ENCODE peak calls at places on chromosome 7, in eight cellular contexts. One of them, this sample, is unnamed.

GRCh38 chr7:3149961-3150516 is 106.4 kb upstream of the CARD11 start:
- DNase-seq in sigmoid colon: peak; percentile 53
- DNase-seq in tibial nerve: no peak
- DNase-seq in GM12878: no peak
- DNase-seq in A549: no peak
- DNase-seq in ovary: no peak
- DNase-seq in transverse colon: no peak
- DNase-seq in stomach: no peak
- DNase-seq in this sample: no peak

GRCh38 chr7:120229094-120229493 is 43.9 kb upstream of the KCND2 start:
- DNase-seq in tibial nerve: no peak
- DNase-seq in stomach: no peak
- DNase-seq in sigmoid colon: no peak
- DNase-seq in A549: no peak
- DNase-seq in transverse colon: no peak
- DNase-seq in GM12878: no peak
- DNase-seq in ovary: no peak
- DNase-seq in this sample: no peak

GRCh38 chr7:147578196-147578595 is 1012.4 kb upstream of the C7orf33 start:
- DNase-seq in tibial nerve: no peak
- DNase-seq in A549: no peak
- DNase-seq in stomach: no peak
- DNase-seq in transverse colon: no peak
- DNase-seq in sigmoid colon: no peak
- DNase-seq in GM12878: no peak
- DNase-seq in ovary: no peak
- DNase-seq in this sample: no peak

GRCh38 chr7:127107601-127108007 is 145.1 kb downstream of the GRM8 start:
- DNase-seq in tibial nerve: no peak
- DNase-seq in stomach: peak; percentile 36
- DNase-seq in GM12878: peak; percentile 8
- DNase-seq in A549: peak; percentile 66
- DNase-seq in transverse colon: peak; percentile 38
- DNase-seq in sigmoid colon: no peak
- DNase-seq in ovary: no peak
- DNase-seq in this sample: no peak

GRCh38 chr7:108605582-108606173 is 36.0 kb downstream of the DNAJB9 start:
- DNase-seq in sigmoid colon: no peak
- DNase-seq in tibial nerve: no peak
- DNase-seq in A549: no peak
- DNase-seq in ovary: no peak
- DNase-seq in stomach: no peak
- DNase-seq in GM12878: no peak
- DNase-seq in transverse colon: no peak
- DNase-seq in this sample: no peak

GRCh38 chr7:116522247-116522646 is 2.6 kb upstream of the CAV1 start:
- DNase-seq in tibial nerve: no peak
- DNase-seq in ovary: no peak
- DNase-seq in transverse colon: no peak
- DNase-seq in A549: peak; percentile 80
- DNase-seq in GM12878: no peak
- DNase-seq in stomach: no peak
- DNase-seq in sigmoid colon: no peak
- DNase-seq in this sample: no peak

GRCh38 chr7:103547451-103548284 is 101.7 kb upstream of the SLC26A5 start:
- DNase-seq in transverse colon: no peak
- DNase-seq in sigmoid colon: no peak
- DNase-seq in ovary: no peak
- DNase-seq in A549: no peak
- DNase-seq in GM12878: no peak
- DNase-seq in stomach: no peak
- DNase-seq in tibial nerve: no peak
- DNase-seq in this sample: no peak

GRCh38 chr7:114889646-114890285 is 32.1 kb upstream of the MDFIC start:
- DNase-seq in transverse colon: no peak
- DNase-seq in tibial nerve: no peak
- DNase-seq in A549: peak; percentile 92
- DNase-seq in ovary: no peak
- DNase-seq in sigmoid colon: no peak
- DNase-seq in stomach: no peak
- DNase-seq in GM12878: no peak
- DNase-seq in this sample: no peak

GRCh38 chr7:25698709-25699108 is 453.3 kb upstream of the NFE2L3 start:
- DNase-seq in stomach: no peak
- DNase-seq in transverse colon: no peak
- DNase-seq in GM12878: no peak
- DNase-seq in ovary: no peak
- DNase-seq in A549: no peak
- DNase-seq in tibial nerve: no peak
- DNase-seq in sigmoid colon: no peak
- DNase-seq in this sample: no peak

GRCh38 chr7:87156709-87157108 is 4.5 kb downstream of the DMTF1 start:
- DNase-seq in ovary: no peak
- DNase-seq in tibial nerve: no peak
- DNase-seq in transverse colon: no peak
- DNase-seq in stomach: no peak
- DNase-seq in GM12878: no peak
- DNase-seq in A549: no peak
- DNase-seq in sigmoid colon: no peak
- DNase-seq in this sample: no peak

GRCh38 chr7:129644634-129645230 is 33.2 kb downstream of the NRF1 start:
- DNase-seq in sigmoid colon: no peak
- DNase-seq in GM12878: no peak
- DNase-seq in tibial nerve: no peak
- DNase-seq in A549: peak; percentile 55
- DNase-seq in ovary: no peak
- DNase-seq in transverse colon: no peak
- DNase-seq in stomach: no peak
- DNase-seq in this sample: no peak

GRCh38 chr7:29421010-29421956 is 142.4 kb upstream of the PRR15 start:
- DNase-seq in ovary: no peak
- DNase-seq in stomach: no peak
- DNase-seq in GM12878: no peak
- DNase-seq in transverse colon: no peak
- DNase-seq in A549: no peak
- DNase-seq in tibial nerve: no peak
- DNase-seq in sigmoid colon: no peak
- DNase-seq in this sample: no peak

GRCh38 chr7:66110861-66111260 is 3.8 kb upstream of the CRCP start:
- DNase-seq in tibial nerve: no peak
- DNase-seq in GM12878: no peak
- DNase-seq in sigmoid colon: no peak
- DNase-seq in A549: peak; percentile 68
- DNase-seq in transverse colon: no peak
- DNase-seq in ovary: no peak
- DNase-seq in stomach: no peak
- DNase-seq in this sample: no peak

GRCh38 chr7:139358541-139359365 is 941 bp upstream of the LUC7L2 start:
- DNase-seq in ovary: peak; percentile 23
- DNase-seq in GM12878: no peak
- DNase-seq in stomach: no peak
- DNase-seq in tibial nerve: no peak
- DNase-seq in transverse colon: peak; percentile 35
- DNase-seq in sigmoid colon: no peak
- DNase-seq in A549: peak; percentile 67
- DNase-seq in this sample: peak; percentile 58

GRCh38 chr7:31119249-31119648 is 67.1 kb downstream of the ADCYAP1R1 start:
- DNase-seq in transverse colon: no peak
- DNase-seq in ovary: no peak
- DNase-seq in stomach: no peak
- DNase-seq in GM12878: no peak
- DNase-seq in sigmoid colon: no peak
- DNase-seq in tibial nerve: no peak
- DNase-seq in A549: no peak
- DNase-seq in this sample: no peak

GRCh38 chr7:159103382-159104187 is 41.1 kb downstream of the VIPR2 start:
- DNase-seq in GM12878: no peak
- DNase-seq in A549: no peak
- DNase-seq in stomach: no peak
- DNase-seq in tibial nerve: no peak
- DNase-seq in sigmoid colon: peak; percentile 46
- DNase-seq in transverse colon: no peak
- DNase-seq in ovary: peak; percentile 7
- DNase-seq in this sample: no peak

GRCh38 chr7:81029523-81029922 is 110.7 kb upstream of the SEMA3C start:
- DNase-seq in stomach: no peak
- DNase-seq in ovary: no peak
- DNase-seq in A549: no peak
- DNase-seq in transverse colon: no peak
- DNase-seq in GM12878: no peak
- DNase-seq in tibial nerve: no peak
- DNase-seq in sigmoid colon: no peak
- DNase-seq in this sample: no peak

GRCh38 chr7:102321351-102322201 is 34.7 kb downstream of the SPDYE6 start:
- DNase-seq in GM12878: no peak
- DNase-seq in transverse colon: peak; percentile 33
- DNase-seq in tibial nerve: peak; percentile 6
- DNase-seq in stomach: no peak
- DNase-seq in A549: no peak
- DNase-seq in sigmoid colon: no peak
- DNase-seq in ovary: no peak
- DNase-seq in this sample: peak; percentile 88

GRCh38 chr7:81767883-81768282 is 2.0 kb downstream of the HGF start:
- DNase-seq in stomach: no peak
- DNase-seq in A549: no peak
- DNase-seq in tibial nerve: no peak
- DNase-seq in transverse colon: no peak
- DNase-seq in GM12878: no peak
- DNase-seq in sigmoid colon: no peak
- DNase-seq in ovary: no peak
- DNase-seq in this sample: no peak

GRCh38 chr7:28405662-28406061 is 6.7 kb upstream of the CREB5 start:
- DNase-seq in sigmoid colon: peak; percentile 85
- DNase-seq in ovary: peak; percentile 49
- DNase-seq in stomach: no peak
- DNase-seq in tibial nerve: no peak
- DNase-seq in A549: peak; percentile 48
- DNase-seq in transverse colon: peak; percentile 16
- DNase-seq in GM12878: no peak
- DNase-seq in this sample: no peak
- TF ChIP-seq EP300 in sigmoid colon: no peak
- TF ChIP-seq EP300 in ovary: no peak
- TF ChIP-seq EP300 in stomach: no peak
- TF ChIP-seq EP300 in tibial nerve: no peak
- TF ChIP-seq EP300 in A549: no peak
- TF ChIP-seq EP300 in transverse colon: no peak
- TF ChIP-seq EP300 in GM12878: no peak
- TF ChIP-seq EP300 in this sample: no peak

GRCh38 chr7:140924821-140925421 is at the start of gene BRAF:
- DNase-seq in GM12878: peak; percentile 62
- DNase-seq in ovary: peak; percentile 95
- DNase-seq in stomach: peak; percentile 93
- DNase-seq in tibial nerve: peak; percentile 82
- DNase-seq in A549: peak; percentile 91
- DNase-seq in transverse colon: peak; percentile 95
- DNase-seq in sigmoid colon: peak; percentile 95
- DNase-seq in this sample: peak; percentile 85
- TF ChIP-seq POLR2A in GM12878: peak; percentile 62
- TF ChIP-seq POLR2A in ovary: peak; percentile 81
- TF ChIP-seq POLR2A in stomach: no peak
- TF ChIP-seq POLR2A in tibial nerve: no peak
- TF ChIP-seq POLR2A in A549: peak; percentile 49
- TF ChIP-seq POLR2A in transverse colon: peak; percentile 34
- TF ChIP-seq POLR2A in sigmoid colon: peak; percentile 41
- TF ChIP-seq POLR2A in this sample: peak; percentile 17

GRCh38 chr7:83643754-83644153 is 5.2 kb downstream of the SEMA3E start:
- DNase-seq in tibial nerve: no peak
- DNase-seq in stomach: no peak
- DNase-seq in A549: peak; percentile 4
- DNase-seq in GM12878: no peak
- DNase-seq in sigmoid colon: no peak
- DNase-seq in transverse colon: no peak
- DNase-seq in ovary: no peak
- DNase-seq in this sample: no peak

GRCh38 chr7:83649701-83650100 is 762 bp upstream of the SEMA3E start:
- DNase-seq in GM12878: no peak
- DNase-seq in ovary: no peak
- DNase-seq in stomach: no peak
- DNase-seq in sigmoid colon: no peak
- DNase-seq in A549: no peak
- DNase-seq in tibial nerve: no peak
- DNase-seq in transverse colon: no peak
- DNase-seq in this sample: no peak

GRCh38 chr7:83646027-83646426 is 2.9 kb downstream of the SEMA3E start:
- DNase-seq in sigmoid colon: no peak
- DNase-seq in transverse colon: no peak
- DNase-seq in A549: no peak
- DNase-seq in ovary: no peak
- DNase-seq in tibial nerve: no peak
- DNase-seq in stomach: no peak
- DNase-seq in GM12878: no peak
- DNase-seq in this sample: no peak

GRCh38 chr7:83652481-83652880 is 3.5 kb upstream of the SEMA3E start:
- DNase-seq in A549: no peak
- DNase-seq in GM12878: no peak
- DNase-seq in tibial nerve: no peak
- DNase-seq in sigmoid colon: no peak
- DNase-seq in ovary: no peak
- DNase-seq in stomach: no peak
- DNase-seq in transverse colon: no peak
- DNase-seq in this sample: no peak

DNA sequence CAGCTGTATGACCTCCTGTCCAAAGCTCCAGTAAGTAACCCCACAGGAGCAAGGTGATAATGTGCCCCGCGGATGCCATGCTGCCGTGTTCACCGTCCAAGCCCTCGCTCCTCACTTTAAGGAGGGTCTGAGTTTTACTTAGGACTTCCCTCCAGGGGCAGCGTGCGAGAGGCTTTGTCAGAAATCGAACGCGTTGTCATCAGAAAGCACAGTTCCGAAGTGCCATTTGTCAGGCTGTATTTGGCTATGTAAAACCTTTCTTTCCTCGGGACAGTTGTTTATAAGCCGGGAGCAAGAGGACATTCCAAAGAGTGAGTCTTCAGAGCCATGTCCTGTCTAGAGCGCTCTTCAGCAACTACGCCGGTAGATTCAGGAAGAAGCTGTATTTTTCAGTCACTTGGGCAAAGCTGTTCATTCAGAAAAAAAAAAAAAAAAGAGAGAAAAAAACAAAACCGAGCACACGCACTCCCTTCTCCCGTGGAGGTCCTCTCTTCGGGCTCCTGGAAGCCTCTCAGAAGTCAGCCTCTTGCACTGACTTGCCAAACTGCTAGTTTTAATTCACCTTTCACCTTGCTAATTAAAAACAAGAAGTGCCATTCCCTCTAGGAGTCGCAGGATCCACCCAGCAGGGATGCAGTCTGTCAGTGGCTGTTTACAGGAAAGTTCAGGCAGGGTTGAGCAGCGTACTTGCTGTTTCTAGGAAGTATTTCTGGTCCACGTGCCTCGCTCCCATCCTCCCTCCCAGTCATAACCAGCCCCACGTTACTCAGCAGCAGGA is at the start of gene SEMA3E:
- DNase-seq in tibial nerve: no peak
- DNase-seq in transverse colon: no peak
- DNase-seq in A549: peak; percentile 61
- DNase-seq in stomach: peak; percentile 32
- DNase-seq in sigmoid colon: peak; percentile 69
- DNase-seq in ovary: no peak
- DNase-seq in GM12878: no peak
- DNase-seq in this sample: no peak
- TF ChIP-seq EP300 in tibial nerve: no peak
- TF ChIP-seq EP300 in transverse colon: no peak
- TF ChIP-seq EP300 in A549: no peak
- TF ChIP-seq EP300 in stomach: no peak
- TF ChIP-seq EP300 in sigmoid colon: no peak
- TF ChIP-seq EP300 in ovary: no peak
- TF ChIP-seq EP300 in GM12878: no peak
- TF ChIP-seq EP300 in this sample: no peak

GRCh38 chr7:106289848-106290247 is 5.1 kb upstream of the NAMPT start:
- DNase-seq in A549: no peak
- DNase-seq in transverse colon: no peak
- DNase-seq in ovary: no peak
- DNase-seq in tibial nerve: no peak
- DNase-seq in stomach: no peak
- DNase-seq in sigmoid colon: no peak
- DNase-seq in GM12878: no peak
- DNase-seq in this sample: no peak
- TF ChIP-seq POLR2A in A549: no peak
- TF ChIP-seq POLR2A in transverse colon: no peak
- TF ChIP-seq POLR2A in ovary: no peak
- TF ChIP-seq POLR2A in tibial nerve: no peak
- TF ChIP-seq POLR2A in stomach: no peak
- TF ChIP-seq POLR2A in sigmoid colon: no peak
- TF ChIP-seq POLR2A in GM12878: no peak
- TF ChIP-seq POLR2A in this sample: no peak